ENCODE peak calls at places on chromosomes 2 and 18, in four cellular contexts. A is lower lobe of right lung; P is HFFc6; V is activated CD4-positive, alpha-beta T cell treated with anti-CD3 and anti-CD28 coated beads for 4 hours. M is an unnamed sample.

GRCh38 chr2:121200011-121200347 is 85.0 kb downstream of the TFCP2L1 start:
- DNase-seq in A (peak; percentile 39), P (no peak), V (no peak), M (no peak)

GRCh38 chr2:133489641-133490411 is 78.4 kb downstream of the NCKAP5 start:
- DNase-seq in A (no peak), P (no peak), V (no peak), M (peak; percentile 54)

GRCh38 chr2:121336528-121337294 is 51.7 kb upstream of the TFCP2L1 start:
- DNase-seq in A (no peak), P (no peak), V (no peak), M (no peak)

GRCh38 chr18:70390366-70391090 is 101.7 kb downstream of the SOCS6 start:
- DNase-seq in A (no peak), P (peak; percentile 73), V (no peak), M (no peak)

GRCh38 chr2:24122356-24123211 is 550 bp downstream of the PFN4 start:
- DNase-seq in A (no peak), P (no peak), V (no peak), M (no peak)

GRCh38 chr2:95734976-95735890 is 143.4 kb downstream of the TRIM43 start:
- DNase-seq in A (no peak), P (no peak), V (no peak), M (no peak)

GRCh38 chr2:239882335-239882734 is 142.8 kb downstream of the NDUFA10 start:
- DNase-seq in A (peak; percentile 64), P (no peak), V (peak; percentile 62), M (peak; percentile 54)

GRCh38 chr2:228600265-228600664 is 418.8 kb upstream of the SPHKAP start:
- DNase-seq in A (no peak), P (peak; percentile 94), V (no peak), M (no peak)

GRCh38 chr18:13462686-13463085 is 244.1 kb downstream of the LDLRAD4 start:
- DNase-seq in A (no peak), P (no peak), V (no peak), M (no peak)

GRCh38 chr2:229141626-229142025 is 129.5 kb downstream of the PID1 start:
- DNase-seq in A (no peak), P (peak; percentile 72), V (no peak), M (no peak)

GRCh38 chr2:218259099-218259921 is 1.5 kb upstream of the GPBAR1 start:
- DNase-seq in A (peak; percentile 60), P (peak; percentile 76), V (no peak), M (no peak)

GRCh38 chr2:219273887-219274391 is 5.2 kb upstream of the DNAJB2 start:
- DNase-seq in A (no peak), P (peak; percentile 51), V (no peak), M (no peak)

GRCh38 chr2:215830313-215830712 is 183.0 kb downstream of the MREG start:
- DNase-seq in A (peak; percentile 47), P (peak; percentile 45), V (no peak), M (peak; percentile 18)

GRCh38 chr2:234978466-234979203 is 26.8 kb downstream of the SH3BP4 start:
- DNase-seq in A (no peak), P (no peak), V (no peak), M (no peak)

GRCh38 chr2:227472265-227473018 is 486 bp downstream of the AGFG1 start:
- DNase-seq in A (peak; percentile 72), P (no peak), V (peak; percentile 44), M (peak; percentile 49)

GRCh38 chr2:212539145-212539880 is 711 bp upstream of the ERBB4 start:
- DNase-seq in A (peak; percentile 65), P (no peak), V (no peak), M (peak; percentile 16)

GRCh38 chr18:8741524-8741923 is 36.2 kb downstream of the MTCL1 start:
- DNase-seq in A (no peak), P (no peak), V (no peak), M (peak; percentile 58)